ENCODE peak calls at places on chromosomes 2 and 18, in seven cellular contexts. One of them, this sample, is unnamed. For H3K27me3, the result is how much of the 10 kb centered on the place peaks cover.

GRCh38 chr2:105812180-105813044 is 67.7 kb downstream of the NCK2 start:
- DNase-seq in CD8-positive, alpha-beta memory T cell: no peak
- DNase-seq in right cardiac atrium: peak
- DNase-seq in transverse colon: no peak
- DNase-seq in small intestine: peak
- DNase-seq in lower lobe of right lung: no peak
- DNase-seq in kidney epithelial cell: peak
- DNase-seq in this sample: peak

GRCh38 chr2:241506793-241507429 is 1.5 kb downstream of the STK25 start:
- DNase-seq in CD8-positive, alpha-beta memory T cell: no peak
- DNase-seq in right cardiac atrium: no peak
- DNase-seq in transverse colon: no peak
- DNase-seq in small intestine: no peak
- DNase-seq in lower lobe of right lung: no peak
- DNase-seq in kidney epithelial cell: no peak
- DNase-seq in this sample: no peak

GRCh38 chr2:162085090-162085891 is 11.3 kb upstream of the DPP4 start:
- DNase-seq in CD8-positive, alpha-beta memory T cell: no peak
- DNase-seq in right cardiac atrium: no peak
- DNase-seq in transverse colon: no peak
- DNase-seq in small intestine: no peak
- DNase-seq in lower lobe of right lung: no peak
- DNase-seq in kidney epithelial cell: peak
- DNase-seq in this sample: peak

GRCh38 chr2:71611247-71611646 is 157.9 kb downstream of the DYSF start:
- DNase-seq in CD8-positive, alpha-beta memory T cell: no peak
- DNase-seq in right cardiac atrium: no peak
- DNase-seq in transverse colon: no peak
- DNase-seq in small intestine: no peak
- DNase-seq in lower lobe of right lung: peak
- DNase-seq in kidney epithelial cell: no peak
- DNase-seq in this sample: no peak

GRCh38 chr18:2325308-2325849 is 245.9 kb downstream of the METTL4 start:
- DNase-seq in CD8-positive, alpha-beta memory T cell: no peak
- DNase-seq in right cardiac atrium: no peak
- DNase-seq in transverse colon: no peak
- DNase-seq in small intestine: no peak
- DNase-seq in lower lobe of right lung: no peak
- DNase-seq in kidney epithelial cell: no peak
- DNase-seq in this sample: peak

GRCh38 chr18:3383381-3383915 is 66.5 kb upstream of the TGIF1 start:
- DNase-seq in CD8-positive, alpha-beta memory T cell: no peak
- DNase-seq in right cardiac atrium: no peak
- DNase-seq in transverse colon: no peak
- DNase-seq in small intestine: no peak
- DNase-seq in lower lobe of right lung: no peak
- DNase-seq in kidney epithelial cell: no peak
- DNase-seq in this sample: no peak

GRCh38 chr18:36312806-36313395 is 15.4 kb downstream of the FHOD3 start:
- DNase-seq in CD8-positive, alpha-beta memory T cell: no peak
- DNase-seq in right cardiac atrium: no peak
- DNase-seq in transverse colon: no peak
- DNase-seq in small intestine: no peak
- DNase-seq in lower lobe of right lung: no peak
- DNase-seq in kidney epithelial cell: no peak
- DNase-seq in this sample: no peak

GRCh38 chr2:150120271-150120950 is 367.1 kb downstream of the RND3 start:
- DNase-seq in CD8-positive, alpha-beta memory T cell: no peak
- DNase-seq in right cardiac atrium: no peak
- DNase-seq in transverse colon: no peak
- DNase-seq in small intestine: no peak
- DNase-seq in lower lobe of right lung: no peak
- DNase-seq in kidney epithelial cell: no peak
- DNase-seq in this sample: no peak

GRCh38 chr2:201432551-201433388 is 18.5 kb downstream of the TRAK2 start:
- DNase-seq in CD8-positive, alpha-beta memory T cell: no peak
- DNase-seq in right cardiac atrium: no peak
- DNase-seq in transverse colon: no peak
- DNase-seq in small intestine: no peak
- DNase-seq in lower lobe of right lung: no peak
- DNase-seq in kidney epithelial cell: no peak
- DNase-seq in this sample: no peak

GRCh38 chr2:240388471-240389301 is 46.8 kb upstream of the GPC1 start:
- DNase-seq in CD8-positive, alpha-beta memory T cell: no peak
- DNase-seq in right cardiac atrium: peak
- DNase-seq in transverse colon: no peak
- DNase-seq in small intestine: no peak
- DNase-seq in lower lobe of right lung: peak
- DNase-seq in kidney epithelial cell: no peak
- DNase-seq in this sample: no peak

GRCh38 chr2:47617523-47618271 is 165.2 kb upstream of the MSH6 start:
- DNase-seq in CD8-positive, alpha-beta memory T cell: no peak
- DNase-seq in right cardiac atrium: no peak
- DNase-seq in transverse colon: no peak
- DNase-seq in small intestine: no peak
- DNase-seq in lower lobe of right lung: no peak
- DNase-seq in kidney epithelial cell: no peak
- DNase-seq in this sample: no peak

GRCh38 chr2:221100467-221101089 is 471.5 kb downstream of the EPHA4 start:
- DNase-seq in CD8-positive, alpha-beta memory T cell: no peak
- DNase-seq in right cardiac atrium: no peak
- DNase-seq in transverse colon: no peak
- DNase-seq in small intestine: no peak
- DNase-seq in lower lobe of right lung: no peak
- DNase-seq in kidney epithelial cell: peak
- DNase-seq in this sample: peak

DNA sequence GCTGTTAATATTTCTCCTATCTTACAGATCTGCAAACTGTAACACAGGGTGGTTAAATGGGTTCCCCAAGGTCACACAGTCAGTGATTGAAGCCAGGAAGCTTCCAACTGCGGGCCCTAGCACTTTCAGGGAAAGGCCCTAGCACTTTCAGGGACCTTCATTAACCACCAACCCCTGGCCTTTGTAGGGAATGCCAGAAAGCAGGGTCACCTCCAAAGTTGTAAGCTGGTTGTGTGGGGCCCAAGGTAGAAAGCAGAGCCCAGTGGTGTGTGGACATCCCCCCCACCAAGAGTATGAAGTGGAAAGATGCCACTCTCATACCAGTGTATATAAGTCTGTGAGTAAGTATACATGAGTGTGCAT is 4.4 kb downstream of the DLX2 start:
- DNase-seq in CD8-positive, alpha-beta memory T cell: no peak
- DNase-seq in right cardiac atrium: no peak
- DNase-seq in transverse colon: no peak
- DNase-seq in small intestine: no peak
- DNase-seq in lower lobe of right lung: no peak
- DNase-seq in kidney epithelial cell: no peak
- DNase-seq in this sample: no peak
- H3K27me3 ChIP-seq in CD8-positive, alpha-beta memory T cell: half or more
- H3K27me3 ChIP-seq in right cardiac atrium: under half
- H3K27me3 ChIP-seq in transverse colon: half or more
- H3K27me3 ChIP-seq in small intestine: half or more
- H3K27me3 ChIP-seq in lower lobe of right lung: half or more
- H3K27me3 ChIP-seq in kidney epithelial cell: half or more
- H3K27me3 ChIP-seq in this sample: half or more

DNA sequence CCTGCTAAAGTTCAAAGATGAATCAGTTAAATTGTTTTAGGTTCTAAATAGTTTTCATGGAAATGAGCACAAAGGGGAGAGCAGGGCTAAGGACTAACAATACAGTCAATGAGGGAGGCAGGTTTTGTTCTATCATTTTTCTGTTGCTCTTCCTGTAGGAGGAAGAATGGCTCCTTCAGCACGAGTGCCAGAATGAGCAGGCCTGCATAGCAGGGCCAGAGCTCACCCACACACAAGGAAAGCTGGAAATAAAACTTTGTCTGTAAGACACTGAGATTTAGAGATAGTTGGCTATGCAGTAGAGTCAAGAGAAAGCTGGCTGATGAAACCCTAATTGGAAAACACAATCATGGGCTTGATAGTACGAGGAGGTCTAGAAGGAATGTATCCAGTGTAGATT is 313.3 kb downstream of the MBD2 start:
- DNase-seq in CD8-positive, alpha-beta memory T cell: no peak
- DNase-seq in right cardiac atrium: no peak
- DNase-seq in transverse colon: no peak
- DNase-seq in small intestine: no peak
- DNase-seq in lower lobe of right lung: no peak
- DNase-seq in kidney epithelial cell: no peak
- DNase-seq in this sample: no peak
- H3K27me3 ChIP-seq in CD8-positive, alpha-beta memory T cell: under half
- H3K27me3 ChIP-seq in right cardiac atrium: under half
- H3K27me3 ChIP-seq in transverse colon: under half
- H3K27me3 ChIP-seq in small intestine: under half
- H3K27me3 ChIP-seq in lower lobe of right lung: under half
- H3K27me3 ChIP-seq in kidney epithelial cell: under half
- H3K27me3 ChIP-seq in this sample: under half

DNA sequence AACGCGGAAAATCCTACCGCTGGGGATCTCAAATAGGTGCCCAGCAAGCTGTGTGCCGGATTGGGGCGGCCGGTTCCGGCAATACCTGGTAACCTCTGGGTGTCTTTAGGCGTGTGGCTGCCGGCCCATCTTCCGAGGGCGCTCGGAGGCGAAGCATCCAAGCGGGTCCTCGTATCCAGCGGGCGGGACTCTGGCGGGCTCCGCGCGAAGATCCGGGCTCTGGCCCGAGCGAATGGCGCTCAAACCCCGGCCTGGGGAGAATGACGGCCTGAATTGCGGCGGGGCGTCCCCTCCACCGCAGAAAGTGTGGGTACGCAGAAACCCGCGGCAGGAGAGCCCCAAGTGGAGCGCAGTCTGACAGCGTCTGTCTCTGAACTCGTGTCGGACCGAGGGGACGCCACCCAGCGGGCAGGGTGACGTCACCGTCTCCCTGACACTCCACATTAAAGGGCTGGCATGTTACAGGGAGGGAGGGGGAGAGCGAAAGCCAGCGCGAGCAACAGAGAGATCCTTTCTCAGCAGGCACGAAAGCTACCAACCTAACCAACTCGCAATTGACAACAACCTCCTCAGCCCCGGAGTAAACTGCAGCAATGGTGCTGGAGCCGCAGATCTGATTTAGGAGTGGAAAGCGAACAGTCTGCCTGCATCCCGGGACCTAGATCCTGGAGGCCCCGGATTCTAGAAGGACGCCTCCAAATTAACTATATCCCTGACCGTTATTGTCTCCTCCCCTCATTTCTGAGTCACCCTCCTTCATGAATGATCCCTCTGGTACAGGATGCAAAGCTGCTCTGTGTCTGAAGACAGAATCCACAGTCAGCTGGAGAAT is at the start of gene SKOR2:
- DNase-seq in CD8-positive, alpha-beta memory T cell: no peak
- DNase-seq in right cardiac atrium: no peak
- DNase-seq in transverse colon: no peak
- DNase-seq in small intestine: no peak
- DNase-seq in lower lobe of right lung: no peak
- DNase-seq in kidney epithelial cell: no peak
- DNase-seq in this sample: no peak
- H3K27me3 ChIP-seq in CD8-positive, alpha-beta memory T cell: under half
- H3K27me3 ChIP-seq in right cardiac atrium: under half
- H3K27me3 ChIP-seq in transverse colon: half or more
- H3K27me3 ChIP-seq in small intestine: half or more
- H3K27me3 ChIP-seq in lower lobe of right lung: half or more
- H3K27me3 ChIP-seq in kidney epithelial cell: half or more
- H3K27me3 ChIP-seq in this sample: half or more

DNA sequence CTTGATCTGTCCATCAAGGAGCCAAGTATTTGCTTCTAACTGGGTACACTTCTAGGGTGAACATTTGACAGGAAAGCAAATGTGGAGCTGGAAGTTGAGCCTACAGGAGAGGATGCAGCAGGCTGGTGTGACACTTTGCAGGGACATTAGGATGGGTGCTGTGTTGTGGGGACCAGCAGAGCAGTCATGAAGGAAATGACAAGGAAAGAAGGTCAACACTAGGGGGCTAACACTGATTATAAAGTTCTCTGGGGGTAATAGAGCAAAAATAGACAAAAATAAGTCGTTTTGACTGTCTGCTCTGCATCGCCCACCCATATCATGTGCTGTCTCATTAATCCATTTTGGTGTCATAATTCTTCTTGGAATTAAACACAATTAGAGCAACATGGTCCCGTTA is 652.4 kb downstream of the STK39 start:
- DNase-seq in CD8-positive, alpha-beta memory T cell: no peak
- DNase-seq in right cardiac atrium: no peak
- DNase-seq in transverse colon: no peak
- DNase-seq in small intestine: no peak
- DNase-seq in lower lobe of right lung: no peak
- DNase-seq in kidney epithelial cell: no peak
- DNase-seq in this sample: no peak
- H3K27me3 ChIP-seq in CD8-positive, alpha-beta memory T cell: under half
- H3K27me3 ChIP-seq in right cardiac atrium: under half
- H3K27me3 ChIP-seq in transverse colon: under half
- H3K27me3 ChIP-seq in small intestine: under half
- H3K27me3 ChIP-seq in lower lobe of right lung: under half
- H3K27me3 ChIP-seq in kidney epithelial cell: under half
- H3K27me3 ChIP-seq in this sample: under half

GRCh38 chr2:30145826-30146336 is 926 bp upstream of the YPEL5 start:
- DNase-seq in CD8-positive, alpha-beta memory T cell: no peak
- DNase-seq in right cardiac atrium: no peak
- DNase-seq in transverse colon: no peak
- DNase-seq in small intestine: no peak
- DNase-seq in lower lobe of right lung: no peak
- DNase-seq in kidney epithelial cell: no peak
- DNase-seq in this sample: no peak

GRCh38 chr2:30147715-30148611 is 1.2 kb downstream of the YPEL5 start:
- DNase-seq in CD8-positive, alpha-beta memory T cell: peak
- DNase-seq in right cardiac atrium: peak
- DNase-seq in transverse colon: peak
- DNase-seq in small intestine: peak
- DNase-seq in lower lobe of right lung: peak
- DNase-seq in kidney epithelial cell: no peak
- DNase-seq in this sample: peak

GRCh38 chr2:30148850-30149249 is 2.0 kb downstream of the YPEL5 start:
- DNase-seq in CD8-positive, alpha-beta memory T cell: peak
- DNase-seq in right cardiac atrium: no peak
- DNase-seq in transverse colon: no peak
- DNase-seq in small intestine: no peak
- DNase-seq in lower lobe of right lung: no peak
- DNase-seq in kidney epithelial cell: no peak
- DNase-seq in this sample: no peak

GRCh38 chr2:30146337-30147195 is at the start of gene YPEL5:
- DNase-seq in CD8-positive, alpha-beta memory T cell: peak
- DNase-seq in right cardiac atrium: peak
- DNase-seq in transverse colon: peak
- DNase-seq in small intestine: peak
- DNase-seq in lower lobe of right lung: peak
- DNase-seq in kidney epithelial cell: peak
- DNase-seq in this sample: peak

GRCh38 chr2:30147196-30147714 is 448 bp downstream of the YPEL5 start:
- DNase-seq in CD8-positive, alpha-beta memory T cell: no peak
- DNase-seq in right cardiac atrium: no peak
- DNase-seq in transverse colon: no peak
- DNase-seq in small intestine: no peak
- DNase-seq in lower lobe of right lung: no peak
- DNase-seq in kidney epithelial cell: no peak
- DNase-seq in this sample: peak
- H3K27me3 ChIP-seq in CD8-positive, alpha-beta memory T cell: under half
- H3K27me3 ChIP-seq in right cardiac atrium: under half
- H3K27me3 ChIP-seq in transverse colon: under half
- H3K27me3 ChIP-seq in small intestine: under half
- H3K27me3 ChIP-seq in lower lobe of right lung: under half
- H3K27me3 ChIP-seq in kidney epithelial cell: under half
- H3K27me3 ChIP-seq in this sample: under half